ENCODE peak calls at places on chromosome 16, in four cellular contexts. W, E, V and J are unnamed samples.

GRCh38 chr16:77323695-77324094 is 111.1 kb downstream of the ADAMTS18 start:
- DNase-seq in V (no peak), W (no peak), E (no peak), J (peak)

GRCh38 chr16:76650579-76650978 is 373.4 kb downstream of the CNTNAP4 start:
- DNase-seq in E (no peak), W (no peak), V (no peak), J (no peak)

GRCh38 chr16:68298907-68299515 is 11.7 kb downstream of the SLC7A6OS start:
- DNase-seq in V (peak), E (no peak), W (peak), J (no peak)

GRCh38 chr16:53156516-53156915 is 101.7 kb downstream of the CHD9 start:
- DNase-seq in E (no peak), W (no peak), V (no peak), J (no peak)

GRCh38 chr16:66902648-66903543 is 15.8 kb downstream of the CDH16 start:
- DNase-seq in V (peak), E (no peak), W (no peak), J (no peak)

GRCh38 chr16:50300942-50301625 is 34.7 kb downstream of the ADCY7 start:
- DNase-seq in E (no peak), W (peak), V (no peak), J (no peak)

GRCh38 chr16:57639172-57639571 is 10.7 kb downstream of the ADGRG1 start:
- DNase-seq in E (peak), V (no peak), W (no peak), J (peak)

GRCh38 chr16:4884972-4885874 is 37.9 kb downstream of the UBN1 start:
- DNase-seq in V (no peak), W (no peak), E (no peak), J (no peak)

GRCh38 chr16:89376812-89377445 is 113.4 kb downstream of the ANKRD11 start:
- DNase-seq in E (no peak), V (no peak), W (no peak), J (no peak)

GRCh38 chr16:83356266-83356665 is 451.5 kb upstream of the HSBP1 start:
- DNase-seq in W (no peak), V (peak), E (peak), J (peak)

GRCh38 chr16:16033208-16033717 is 83.8 kb downstream of the ABCC1 start:
- DNase-seq in W (no peak), E (no peak), V (no peak), J (no peak)

GRCh38 chr16:4675864-4676786 is 17.2 kb upstream of the NUDT16L1 start:
- DNase-seq in E (no peak), V (no peak), W (no peak), J (no peak)

GRCh38 chr16:50326835-50327465 is 41.8 kb downstream of the BRD7 start:
- DNase-seq in W (no peak), V (no peak), E (peak), J (no peak)

GRCh38 chr16:85025781-85026653 is 1.6 kb upstream of the KIAA0513 start:
- DNase-seq in W (no peak), E (no peak), V (no peak), J (no peak)

GRCh38 chr16:11681977-11682654 is 13.9 kb downstream of the SNN start:
- DNase-seq in W (peak), E (peak), V (peak), J (no peak)

GRCh38 chr16:89697616-89698331 is 3.7 kb downstream of the SPATA2L start:
- DNase-seq in V (no peak), E (no peak), W (no peak), J (no peak)

GRCh38 chr16:2518823-2519710 is 1.1 kb upstream of the AMDHD2 start:
- DNase-seq in W (peak), E (no peak), V (no peak), J (no peak)